ENCODE peak calls at places on chromosomes 5 and 9, in seven cellular contexts. N, Y, I, U, A, B and W are unnamed samples.
A peak's percentile ranks its signal among the peaks of the same experiment; 100 is the strongest.

GRCh38 chr9:93262537-93263310 is 78.8 kb downstream of the WNK2 start:
- DNase-seq in N (peak; percentile 45), Y (no peak), I (peak; percentile 55), U (no peak), A (peak; percentile 53), B (no peak), W (no peak)

GRCh38 chr9:112176410-112177010 is 1.4 kb upstream of the SUSD1 start:
- DNase-seq in N (no peak), Y (no peak), I (no peak), U (no peak), A (no peak), B (no peak), W (peak; percentile 61)

GRCh38 chr9:109319631-109320233 is 1.1 kb downstream of the EPB41L4B start:
- DNase-seq in N (peak; percentile 61), Y (no peak), I (no peak), U (no peak), A (no peak), B (no peak), W (no peak)

GRCh38 chr5:14210729-14211128 is 67.6 kb downstream of the TRIO start:
- DNase-seq in N (no peak), Y (no peak), I (no peak), U (no peak), A (no peak), B (no peak), W (no peak)

GRCh38 chr5:149143470-149143869 is 2.2 kb downstream of the ABLIM3 start:
- DNase-seq in N (no peak), Y (no peak), I (no peak), U (no peak), A (no peak), B (no peak), W (no peak)

GRCh38 chr5:62178258-62178657 is 127.7 kb upstream of the KIF2A start:
- DNase-seq in N (no peak), Y (no peak), I (no peak), U (no peak), A (no peak), B (no peak), W (no peak)

GRCh38 chr9:134382733-134383132 is 56.5 kb downstream of the RXRA start:
- DNase-seq in N (no peak), Y (no peak), I (no peak), U (no peak), A (no peak), B (no peak), W (peak; percentile 87)

GRCh38 chr5:159343295-159344094 is 13.2 kb upstream of the IL12B start:
- DNase-seq in N (no peak), Y (no peak), I (no peak), U (no peak), A (no peak), B (no peak), W (no peak)

GRCh38 chr9:15018238-15018637 is 108.0 kb upstream of the FREM1 start:
- DNase-seq in N (no peak), Y (no peak), I (no peak), U (no peak), A (no peak), B (no peak), W (no peak)

GRCh38 chr9:3125602-3126392 is 281.9 kb upstream of the PUM3 start:
- DNase-seq in N (no peak), Y (no peak), I (no peak), U (no peak), A (no peak), B (no peak), W (no peak)

GRCh38 chr5:143101134-143101533 is 302.4 kb downstream of the NR3C1 start:
- DNase-seq in N (no peak), Y (no peak), I (no peak), U (no peak), A (no peak), B (no peak), W (no peak)

GRCh38 chr9:71758785-71759184 is 9.5 kb downstream of the CEMIP2 start:
- DNase-seq in N (no peak), Y (no peak), I (no peak), U (no peak), A (no peak), B (no peak), W (no peak)

GRCh38 chr5:86875539-86875938 is 257.8 kb downstream of the COX7C start:
- DNase-seq in N (no peak), Y (no peak), I (no peak), U (no peak), A (no peak), B (no peak), W (no peak)

GRCh38 chr9:132410642-132411041 is 631 bp downstream of the CFAP77 start:
- DNase-seq in N (no peak), Y (no peak), I (no peak), U (no peak), A (peak; percentile 73), B (no peak), W (no peak)

GRCh38 chr9:130473521-130473920 is 28.8 kb downstream of the ASS1 start:
- DNase-seq in N (no peak), Y (no peak), I (no peak), U (no peak), A (no peak), B (no peak), W (no peak)

GRCh38 chr9:18238254-18238653 is 235.7 kb upstream of the ADAMTSL1 start:
- DNase-seq in N (no peak), Y (no peak), I (no peak), U (no peak), A (no peak), B (no peak), W (no peak)

GRCh38 chr5:146130440-146131045 is 25.2 kb upstream of the PLAC8L1 start:
- DNase-seq in N (no peak), Y (no peak), I (no peak), U (no peak), A (no peak), B (peak; percentile 55), W (no peak)

GRCh38 chr5:91906027-91906426 is 522.9 kb upstream of the ARRDC3 start:
- DNase-seq in N (no peak), Y (no peak), I (no peak), U (no peak), A (no peak), B (no peak), W (no peak)

GRCh38 chr5:91906494-91906893 is 523.4 kb upstream of the ARRDC3 start:
- DNase-seq in N (no peak), Y (no peak), I (no peak), U (no peak), A (no peak), B (no peak), W (no peak)

GRCh38 chr5:91910655-91911054 is 527.5 kb upstream of the ARRDC3 start:
- DNase-seq in N (no peak), Y (no peak), I (no peak), U (no peak), A (no peak), B (no peak), W (no peak)

DNA sequence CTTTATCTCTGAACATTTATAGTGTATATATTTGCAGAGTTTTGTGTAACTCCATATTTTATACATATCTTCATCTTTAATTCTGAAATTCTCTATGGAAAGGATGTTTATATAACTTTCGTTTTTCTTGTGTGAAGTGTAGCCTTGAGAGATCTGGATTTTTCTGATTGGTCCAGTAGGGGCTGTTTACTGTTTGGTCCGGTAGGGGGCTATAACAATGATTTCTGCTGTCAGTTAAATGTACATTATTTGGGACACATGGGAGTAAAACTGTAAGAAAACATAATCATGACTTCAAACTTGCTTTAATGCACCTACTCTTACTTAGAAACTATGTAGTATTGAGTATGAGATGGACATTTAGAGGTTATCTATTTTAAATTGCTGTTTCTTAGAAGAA is 527.1 kb upstream of the ARRDC3 start:
- DNase-seq in N (no peak), Y (no peak), I (no peak), U (no peak), A (no peak), B (no peak), W (no peak)
- H3K4me3 ChIP-seq in N (no peak overlapping the region), Y (no peak overlapping the region), I (no peak overlapping the region), U (no peak overlapping the region), A (no peak overlapping the region), B (no peak overlapping the region), W (no peak overlapping the region)

GRCh38 chr5:173233347-173234128 is 1.5 kb downstream of the NKX2-5 start:
- DNase-seq in N (no peak), Y (no peak), I (no peak), U (no peak), A (peak; percentile 42), B (peak; percentile 52), W (no peak)

GRCh38 chr5:173231381-173231766 is 3.6 kb downstream of the NKX2-5 start:
- DNase-seq in N (no peak), Y (no peak), I (no peak), U (no peak), A (peak; percentile 41), B (peak; percentile 32), W (no peak)

GRCh38 chr5:173230741-173231380 is 4.1 kb downstream of the NKX2-5 start:
- DNase-seq in N (no peak), Y (no peak), I (no peak), U (no peak), A (peak; percentile 71), B (peak; percentile 32), W (no peak)

GRCh38 chr5:173232499-173233346 is 2.3 kb downstream of the NKX2-5 start:
- DNase-seq in N (no peak), Y (no peak), I (no peak), U (no peak), A (peak; percentile 56), B (peak; percentile 62), W (no peak)

GRCh38 chr5:173231996-173232498 is 3.0 kb downstream of the NKX2-5 start:
- DNase-seq in N (no peak), Y (no peak), I (no peak), U (no peak), A (peak; percentile 53), B (peak; percentile 32), W (no peak)
- H3K4me1 ChIP-seq in N (peaks cover 9% of the 10 kb centered on the region), Y (no peaks in the 10 kb centered on the region), I (peaks cover 8% of the 10 kb centered on the region), U (peaks cover 17% of the 10 kb centered on the region), A (peaks cover 30% of the 10 kb centered on the region), B (peaks cover 23% of the 10 kb centered on the region), W (peaks cover 18% of the 10 kb centered on the region)

GRCh38 chr5:11801061-11801460 is 103.2 kb downstream of the CTNND2 start:
- DNase-seq in N (no peak), Y (no peak), I (no peak), U (no peak), A (no peak), B (no peak), W (no peak)
- TF ChIP-seq CTCF in N (no peak), Y (no peak), I (no peak), U (no peak), A (no peak), B (no peak), W (no peak)

DNA sequence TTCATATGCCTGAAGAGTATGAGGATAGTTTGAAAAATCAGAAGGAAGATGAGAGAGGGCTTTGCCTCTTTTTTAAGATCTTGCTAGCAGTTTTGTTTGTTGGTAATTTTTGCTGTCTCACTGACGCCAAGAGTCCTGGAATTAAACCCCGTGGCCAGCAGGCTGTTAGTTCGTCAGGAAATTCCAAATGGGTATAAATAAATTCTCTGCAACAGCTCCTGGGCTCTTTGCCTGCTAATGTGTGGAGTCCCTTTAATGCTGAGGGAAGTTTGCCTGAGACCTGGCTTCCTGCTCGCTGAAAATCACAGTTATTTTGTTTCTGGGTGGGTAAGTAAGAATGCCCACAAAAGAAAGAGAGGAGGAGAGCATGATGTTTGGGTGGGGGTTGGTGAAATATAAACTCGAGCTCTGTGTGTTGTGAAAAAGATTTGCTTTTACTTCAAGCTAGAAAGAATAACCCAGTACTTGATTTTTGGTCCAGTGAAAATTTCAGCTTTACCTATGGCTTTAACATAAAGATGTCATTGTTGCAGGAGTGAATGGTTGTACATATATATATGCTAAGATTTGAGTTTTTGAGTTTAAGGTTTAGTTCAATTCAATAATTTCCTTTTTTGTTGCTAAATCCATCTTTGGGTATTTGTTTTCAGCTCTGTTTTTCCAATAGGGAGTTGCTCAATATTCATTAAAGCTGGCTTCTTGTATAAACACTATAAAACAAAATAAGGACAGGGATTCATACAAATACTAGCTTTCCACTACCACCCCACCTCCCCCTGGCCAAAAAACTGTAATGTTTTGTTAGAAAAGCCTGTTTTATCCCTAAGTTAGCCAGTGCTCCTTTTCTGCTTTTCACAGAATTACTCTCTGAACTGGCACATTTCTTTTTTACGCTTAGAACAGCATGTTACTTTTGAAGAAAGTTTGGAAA is 147.8 kb upstream of the DMRT1 start:
- DNase-seq in N (no peak), Y (no peak), I (no peak), U (no peak), A (no peak), B (no peak), W (no peak)
- H3K4me3 ChIP-seq in N (no peak overlapping the region), Y (peak overlapping the region; percentile 11), I (peak overlapping the region; percentile 42), U (peak overlapping the region; percentile 19), A (no peak overlapping the region), B (no peak overlapping the region), W (no peak overlapping the region)